ENCODE peak calls at places on chromosomes 12 and 14, in six cellular contexts. T, A, G, Z, K and N are unnamed samples.
A peak's percentile ranks its signal among the peaks of the same experiment; 100 is the strongest.

GRCh38 chr12:50325890-50326391 is 42.6 kb upstream of the LIMA1 start:
- DNase-seq in T (no peak), A (no peak), G (no peak), Z (no peak), K (peak; percentile 12), N (no peak)

GRCh38 chr14:92683041-92683440 is 65.4 kb downstream of the LGMN start:
- DNase-seq in T (no peak), A (no peak), G (no peak), Z (no peak), K (no peak), N (no peak)

GRCh38 chr14:66634876-66635275 is 126.9 kb downstream of the GPHN start:
- DNase-seq in T (no peak), A (no peak), G (no peak), Z (no peak), K (no peak), N (no peak)

GRCh38 chr14:92475451-92476187 is 38.0 kb upstream of the RIN3 start:
- DNase-seq in T (no peak), A (peak; percentile 72), G (no peak), Z (no peak), K (peak; percentile 94), N (no peak)

GRCh38 chr12:96396914-96397313 is 3.3 kb downstream of the CDK17 start:
- DNase-seq in T (no peak), A (no peak), G (no peak), Z (no peak), K (no peak), N (no peak)

GRCh38 chr14:64465208-64465821 is at the start of gene AKAP5:
- DNase-seq in T (peak; percentile 81), A (peak; percentile 59), G (no peak), Z (peak; percentile 83), K (peak; percentile 89), N (peak; percentile 67)

GRCh38 chr12:68225576-68226476 is at the start of gene IL26:
- DNase-seq in T (no peak), A (no peak), G (no peak), Z (no peak), K (no peak), N (no peak)

GRCh38 chr14:62162998-62163589 is 400.9 kb downstream of the SNAPC1 start:
- DNase-seq in T (peak; percentile 46), A (peak; percentile 12), G (no peak), Z (peak; percentile 42), K (no peak), N (no peak)

GRCh38 chr12:93908846-93909592 is 231.8 kb downstream of the CRADD start:
- DNase-seq in T (peak; percentile 35), A (no peak), G (no peak), Z (no peak), K (no peak), N (no peak)

GRCh38 chr14:74444866-74445265 is 18.9 kb upstream of the SYNDIG1L start:
- DNase-seq in T (no peak), A (no peak), G (no peak), Z (no peak), K (peak; percentile 21), N (no peak)

GRCh38 chr12:19239046-19239445 is 109.5 kb downstream of the PLEKHA5 start:
- DNase-seq in T (no peak), A (no peak), G (no peak), Z (no peak), K (no peak), N (no peak)

GRCh38 chr12:95328708-95329107 is 111.1 kb downstream of the VEZT start:
- DNase-seq in T (no peak), A (no peak), G (no peak), Z (no peak), K (no peak), N (no peak)

GRCh38 chr14:35534130-35534883 is at the start of gene INSM2:
- DNase-seq in T (peak; percentile 60), A (no peak), G (no peak), Z (peak; percentile 6), K (peak; percentile 84), N (no peak)

GRCh38 chr14:65849558-65849957 is 437.0 kb downstream of the FUT8 start:
- DNase-seq in T (no peak), A (no peak), G (no peak), Z (no peak), K (peak; percentile 6), N (no peak)

GRCh38 chr12:56839489-56840442 is 76.6 kb downstream of the HSD17B6 start:
- DNase-seq in T (peak; percentile 68), A (peak; percentile 39), G (no peak), Z (peak; percentile 28), K (no peak), N (peak; percentile 6)

GRCh38 chr12:100168562-100168961 is 25.9 kb upstream of the BLTP3B start:
- DNase-seq in T (no peak), A (no peak), G (no peak), Z (no peak), K (no peak), N (no peak)

GRCh38 chr12:77104792-77105191 is 39.4 kb upstream of the E2F7 start:
- DNase-seq in T (no peak), A (no peak), G (no peak), Z (peak; percentile 28), K (no peak), N (no peak)

GRCh38 chr12:120439646-120440247 is 1.8 kb downstream of the COX6A1 start:
- DNase-seq in T (peak; percentile 61), A (peak; percentile 60), G (no peak), Z (peak; percentile 65), K (no peak), N (no peak)